ENCODE peak calls at places on chromosome 1, in nine cellular contexts. T, N, M, Z, J, U, V, S and I are unnamed samples.

GRCh38 chr1:196651637-196652215 is at the start of gene CFH:
- DNase-seq in Z (peak), M (peak), V (no peak), J (peak), N (peak), U (peak), T (no peak), S (no peak), I (no peak)

GRCh38 chr1:204445860-204446412 is 34.3 kb upstream of the PPP1R15B start:
- DNase-seq in M (no peak), Z (peak), U (peak), J (no peak), T (peak), N (peak), S (peak), V (no peak), I (peak)

GRCh38 chr1:225973158-225973557 is 26.0 kb downstream of the SDE2 start:
- DNase-seq in V (no peak), S (no peak), N (no peak), J (no peak), Z (no peak), U (no peak), M (no peak), T (no peak), I (no peak)

GRCh38 chr1:181083842-181084605 is 4.5 kb upstream of the IER5 start:
- DNase-seq in N (no peak), T (peak), V (peak), M (no peak), U (peak), S (no peak), Z (no peak), J (peak), I (peak)

GRCh38 chr1:226798427-226799411 is 59.6 kb upstream of the ITPKB start:
- DNase-seq in Z (no peak), T (peak), V (peak), J (no peak), U (peak), M (no peak), N (no peak), S (no peak), I (peak)

GRCh38 chr1:39776400-39776713 is 5.2 kb upstream of the OXCT2 start:
- DNase-seq in S (no peak), M (no peak), J (no peak), U (no peak), T (peak), N (no peak), V (peak), Z (no peak), I (no peak)

GRCh38 chr1:115448282-115449044 is 110.4 kb upstream of the NGF start:
- DNase-seq in U (no peak), T (no peak), Z (no peak), M (no peak), J (no peak), S (no peak), V (no peak), N (no peak), I (no peak)

GRCh38 chr1:36938807-36939206 is 95.5 kb downstream of the GRIK3 start:
- DNase-seq in T (no peak), V (no peak), Z (no peak), J (no peak), U (no peak), S (no peak), M (no peak), N (no peak), I (no peak)

GRCh38 chr1:169105434-169106094 is 926 bp upstream of the ATP1B1 start:
- DNase-seq in T (peak), S (peak), N (no peak), J (peak), M (peak), Z (no peak), U (peak), V (no peak), I (peak)

GRCh38 chr1:207172885-207173284 is 68.9 kb downstream of the C4BPA start:
- DNase-seq in U (peak), J (no peak), T (no peak), M (no peak), N (no peak), V (no peak), S (no peak), Z (no peak), I (no peak)

GRCh38 chr1:156591432-156592157 is at the start of gene NAXE:
- DNase-seq in J (peak), T (peak), V (no peak), N (peak), U (peak), Z (peak), S (peak), M (peak), I (peak)

DNA sequence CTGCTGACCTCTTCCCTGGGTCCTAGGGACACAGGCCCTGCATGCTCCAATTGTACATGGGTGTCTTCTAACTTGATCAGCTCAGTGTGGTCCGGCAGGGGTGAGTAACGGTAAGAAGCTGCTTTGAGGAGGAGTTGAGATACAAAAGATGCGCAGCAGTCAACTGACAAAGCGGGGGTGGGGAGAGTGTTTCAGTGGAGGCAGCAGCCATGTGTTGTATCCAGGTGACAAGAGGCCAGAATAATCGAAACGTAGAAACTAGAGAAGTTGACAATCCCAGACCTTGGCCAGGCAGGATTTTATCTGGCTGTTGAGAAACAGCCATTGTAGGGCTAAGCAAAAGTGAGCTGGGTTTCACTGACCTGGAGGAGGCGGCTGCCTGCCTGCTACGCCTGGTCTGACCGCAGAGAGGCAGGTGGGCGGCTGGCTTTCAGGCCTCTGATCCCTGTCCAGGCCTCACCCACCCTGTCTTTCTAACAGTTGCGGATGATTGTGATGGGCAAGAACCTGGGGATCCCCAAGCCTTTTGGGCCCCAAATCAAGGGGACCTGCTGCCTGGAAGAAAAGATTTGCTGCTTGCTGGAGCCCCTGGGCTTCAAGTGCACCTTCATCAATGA is 28.8 kb downstream of the PADI6 start:
- DNase-seq in S (no peak), Z (no peak), J (no peak), U (no peak), N (no peak), M (no peak), T (no peak), V (no peak), I (no peak)
- TF ChIP-seq CTCF in S (no peak), Z (no peak), J (no peak), U (no peak), N (no peak), M (no peak), T (no peak), V (no peak), I (no peak)

GRCh38 chr1:10564063-10564462 is 89.3 kb downstream of the PEX14 start:
- DNase-seq in Z (no peak), S (no peak), N (no peak), V (no peak), U (no peak), M (no peak), T (no peak), J (no peak), I (no peak)
- TF ChIP-seq CTCF in Z (no peak), S (no peak), N (no peak), V (no peak), U (no peak), M (no peak), T (no peak), J (no peak), I (no peak)

DNA sequence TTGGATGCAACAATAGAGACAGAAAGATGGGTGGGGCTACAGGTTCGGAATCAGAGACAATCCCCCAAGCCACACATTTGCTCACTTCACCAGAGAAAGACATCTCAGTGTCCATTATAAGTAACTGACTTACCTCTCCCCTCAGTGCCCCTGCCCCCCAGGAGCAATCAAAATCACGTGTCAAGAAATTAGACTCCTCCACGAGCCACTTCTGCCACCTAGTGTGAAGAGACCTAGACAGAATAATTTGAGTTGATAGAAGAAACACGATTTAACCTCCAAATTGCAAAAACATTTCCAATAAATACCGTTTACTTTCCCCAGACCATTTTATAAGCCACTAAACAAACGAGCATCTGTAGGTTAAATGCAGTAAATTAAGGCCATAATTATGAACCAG is 123.2 kb downstream of the SLC30A10 start:
- DNase-seq in U (no peak), V (no peak), M (no peak), S (no peak), N (no peak), T (no peak), J (no peak), Z (no peak), I (no peak)
- TF ChIP-seq CTCF in U (no peak), V (no peak), M (no peak), S (peak), N (no peak), T (peak), J (peak), Z (no peak), I (no peak)

GRCh38 chr1:100423832-100424337 is 71.6 kb downstream of the CDC14A start:
- DNase-seq in M (no peak), J (no peak), N (no peak), T (no peak), Z (no peak), V (peak), S (no peak), U (no peak), I (peak)
- TF ChIP-seq CTCF in M (no peak), J (no peak), N (no peak), T (peak), Z (no peak), V (peak), S (no peak), U (no peak), I (no peak)

GRCh38 chr1:230315099-230315498 is 111.0 kb downstream of the PGBD5 start:
- DNase-seq in N (no peak), U (no peak), S (no peak), M (no peak), Z (no peak), J (no peak), T (no peak), V (no peak), I (no peak)
- TF ChIP-seq CTCF in N (no peak), U (no peak), S (no peak), M (no peak), Z (no peak), J (no peak), T (no peak), V (no peak), I (no peak)

GRCh38 chr1:231983266-231984193 is 356.9 kb downstream of the DISC1 start:
- DNase-seq in J (no peak), U (no peak), M (no peak), N (no peak), T (no peak), Z (no peak), V (no peak), S (no peak), I (no peak)
- TF ChIP-seq CTCF in J (no peak), U (no peak), M (no peak), N (no peak), T (peak), Z (no peak), V (no peak), S (no peak), I (no peak)

DNA sequence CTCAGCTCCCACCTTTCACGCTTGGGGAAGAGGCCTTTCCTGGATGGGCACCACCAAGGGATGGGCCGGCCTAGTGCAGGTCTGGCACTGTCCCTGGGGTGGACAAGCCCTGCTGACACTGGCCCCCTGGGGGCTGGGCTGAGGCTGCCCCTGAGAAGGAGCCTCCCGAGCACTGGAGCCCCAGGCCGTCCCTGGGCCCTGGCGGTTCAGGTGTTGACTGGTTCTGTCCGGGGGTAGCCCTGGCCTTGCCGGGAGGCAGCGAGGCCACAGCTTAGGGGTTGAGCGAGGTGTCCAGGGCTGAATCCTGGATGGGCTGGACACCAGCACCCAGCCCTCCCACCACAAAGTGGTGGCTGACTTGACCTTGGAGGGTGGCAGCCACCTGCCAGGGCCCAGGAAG is 49.7 kb upstream of the ACTRT2 start:
- DNase-seq in M (no peak), U (no peak), J (no peak), T (no peak), Z (no peak), S (no peak), N (no peak), V (no peak), I (no peak)
- TF ChIP-seq CTCF in M (no peak), U (no peak), J (no peak), T (no peak), Z (no peak), S (no peak), N (no peak), V (no peak), I (no peak)

GRCh38 chr1:52913537-52913936 is 8.0 kb downstream of the ECHDC2 start:
- DNase-seq in M (no peak), J (no peak), S (no peak), T (peak), V (no peak), Z (no peak), N (no peak), U (no peak), I (peak)
- TF ChIP-seq CTCF in M (no peak), J (no peak), S (no peak), T (peak), V (no peak), Z (no peak), N (peak), U (no peak), I (no peak)